ENCODE peak calls at places on chromosomes 12 and 14, in six cellular contexts. E is WERI-Rb-1, M is neural crest cell, B is tibial artery, C is MCF 10A, W is Peyer's patch. H is an unnamed sample.

GRCh38 chr12:112936927-112937326 is 1.3 kb upstream of the OAS3 start:
- DNase-seq in C (peak), W (no peak), M (no peak), B (no peak), E (no peak), H (no peak)

GRCh38 chr12:52618866-52619265 is 507 bp upstream of the KRT73 start:
- DNase-seq in C (no peak), W (no peak), E (no peak), M (no peak), B (no peak), H (no peak)

GRCh38 chr12:41100572-41100971 is 87.5 kb upstream of the PDZRN4 start:
- DNase-seq in E (no peak), B (no peak), M (no peak), W (no peak), C (no peak), H (no peak)

GRCh38 chr12:3243376-3244084 is 166.4 kb downstream of the TSPAN9 start:
- DNase-seq in B (no peak), E (peak), C (no peak), W (no peak), M (no peak), H (no peak)

GRCh38 chr12:26109343-26109841 is 15.4 kb downstream of the BHLHE41 start:
- DNase-seq in C (no peak), E (no peak), B (peak), M (no peak), W (no peak), H (no peak)

GRCh38 chr12:27845187-27845586 is 65.2 kb upstream of the MANSC4 start:
- DNase-seq in M (no peak), C (no peak), E (no peak), B (no peak), W (no peak), H (no peak)

GRCh38 chr12:64088431-64089349 is 133.4 kb downstream of the KICS2 start:
- DNase-seq in B (peak), W (no peak), C (peak), M (no peak), E (no peak), H (peak)

GRCh38 chr14:73663548-73664212 is 18.9 kb downstream of the DNAL1 start:
- DNase-seq in E (no peak), M (no peak), B (no peak), W (no peak), C (no peak), H (no peak)

GRCh38 chr12:68063900-68064590 is 74.8 kb downstream of the IFNG-AS1 start:
- DNase-seq in C (no peak), E (no peak), B (no peak), W (no peak), M (no peak), H (no peak)

GRCh38 chr12:132204822-132205270 is 60.6 kb downstream of the NOC4L start:
- DNase-seq in E (no peak), M (no peak), C (no peak), W (no peak), B (no peak), H (no peak)

GRCh38 chr14:33163109-33163508 is 224.4 kb downstream of the NPAS3 start:
- DNase-seq in E (no peak), M (no peak), W (no peak), C (no peak), B (no peak), H (no peak)

GRCh38 chr12:80715850-80716249 is 862 bp upstream of the MYF5 start:
- DNase-seq in E (no peak), M (no peak), C (no peak), B (no peak), W (no peak), H (no peak)
- TF ChIP-seq CTCF in E (no peak), M (no peak), C (no peak), B (no peak), W (no peak), H (no peak)

GRCh38 chr12:90407841-90408240 is 547.1 kb downstream of the CCER1 start:
- DNase-seq in E (peak), B (no peak), M (no peak), C (no peak), W (no peak), H (no peak)
- TF ChIP-seq CTCF in E (peak), B (no peak), M (no peak), C (no peak), W (no peak), H (no peak)

DNA sequence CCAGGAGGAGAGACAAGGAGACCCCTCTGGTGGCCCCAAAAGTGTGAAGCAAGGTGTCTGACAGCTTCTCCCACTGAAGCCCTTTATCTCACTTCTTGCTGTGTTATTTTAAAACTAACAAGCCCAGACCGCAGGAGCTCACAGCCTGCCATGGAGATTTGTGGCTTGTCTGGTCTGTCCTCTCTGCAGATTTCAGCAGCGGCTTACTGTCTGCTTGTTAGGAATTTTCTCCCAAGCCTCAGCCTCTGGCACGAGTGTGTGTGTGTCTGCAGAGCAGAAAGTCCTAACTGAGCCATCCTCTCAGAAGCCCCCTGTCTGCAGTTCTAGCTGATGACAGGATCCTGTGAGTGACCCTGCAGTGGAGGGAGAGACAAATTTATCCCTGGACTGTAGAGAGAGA is 87.9 kb upstream of the HSPB8 start:
- DNase-seq in B (no peak), E (no peak), M (no peak), C (no peak), W (no peak), H (no peak)
- TF ChIP-seq CTCF in B (no peak), E (no peak), M (no peak), C (no peak), W (no peak), H (no peak)

DNA sequence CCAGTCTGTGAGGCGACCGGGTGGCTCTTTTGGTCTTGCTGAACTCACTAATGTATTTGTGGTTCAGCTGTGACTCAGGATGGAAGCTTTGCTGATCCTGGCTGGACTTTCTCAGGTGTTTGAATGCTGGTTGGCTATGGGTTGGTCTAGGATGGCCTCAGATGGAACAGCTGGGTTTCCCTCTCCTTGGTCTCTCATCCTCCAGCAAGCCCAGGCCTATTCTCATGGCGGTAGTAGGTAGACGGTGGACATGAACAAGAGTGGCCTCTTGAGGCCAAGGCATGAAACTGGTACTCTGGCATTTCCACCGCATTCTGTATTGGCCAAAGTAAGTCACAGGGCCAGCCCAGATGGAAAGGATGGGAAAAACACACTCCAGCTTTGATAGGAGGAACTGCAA is 11.8 kb upstream of the POLR3B start:
- DNase-seq in C (peak), M (peak), B (no peak), W (no peak), E (peak), H (peak)
- TF ChIP-seq CTCF in C (peak), M (peak), B (peak), W (peak), E (peak), H (peak)

DNA sequence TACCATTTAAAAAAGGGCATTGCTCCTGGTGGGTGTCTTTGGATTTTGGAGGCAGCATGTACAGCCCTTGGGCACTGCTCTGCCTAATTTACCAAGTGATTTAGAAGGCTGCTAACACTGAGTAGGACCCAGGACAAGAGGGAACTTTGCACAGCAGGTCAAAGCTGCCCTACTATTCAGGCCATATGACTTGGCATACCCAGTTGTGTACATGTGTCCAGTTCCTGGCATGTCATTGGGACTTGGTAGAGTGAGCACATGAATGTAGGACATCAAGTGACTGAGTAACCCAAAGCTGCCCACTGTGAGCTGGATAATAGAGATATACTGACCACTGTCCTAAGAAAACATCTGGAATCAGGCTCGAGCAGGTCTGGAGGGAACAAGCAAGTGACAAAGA is 15.7 kb downstream of the CDKL1 start:
- DNase-seq in M (no peak), B (no peak), W (no peak), E (no peak), C (no peak), H (no peak)
- TF ChIP-seq CTCF in M (no peak), B (no peak), W (no peak), E (no peak), C (no peak), H (no peak)

GRCh38 chr14:83849999-83850611 is 1679.8 kb upstream of the FLRT2 start:
- DNase-seq in W (no peak), B (no peak), M (no peak), E (no peak), C (no peak), H (no peak)

GRCh38 chr14:83842536-83842935 is 1687.4 kb upstream of the FLRT2 start:
- DNase-seq in C (no peak), W (no peak), E (no peak), B (no peak), M (no peak), H (no peak)

DNA sequence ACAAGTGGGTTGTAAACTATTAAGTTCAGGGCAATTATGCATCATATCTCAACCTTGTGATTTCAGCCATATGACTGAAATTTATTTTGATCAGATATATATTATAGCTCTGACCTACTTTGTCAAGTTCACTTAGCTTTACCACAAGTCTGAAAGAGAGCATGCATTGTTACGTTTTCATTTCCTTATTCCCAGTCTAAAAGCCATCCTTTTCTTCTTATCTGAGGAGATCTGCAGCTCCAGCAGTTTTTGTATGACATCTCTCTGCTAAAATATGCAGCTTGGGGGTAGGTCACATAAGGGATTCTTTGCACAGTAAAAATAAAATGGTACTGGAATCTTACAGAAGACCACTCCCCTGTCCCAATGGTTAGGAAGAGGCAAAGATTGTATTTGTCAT is 1682.8 kb upstream of the FLRT2 start:
- DNase-seq in W (no peak), M (no peak), B (no peak), E (no peak), C (no peak), H (no peak)
- TF ChIP-seq CTCF in W (no peak), M (no peak), B (no peak), E (no peak), C (no peak), H (no peak)

H was measured in Calu3.